ENCODE peak calls at places on chromosome 10, in four cellular contexts. Q is AML-193; F is CD4-positive, CD25-positive, alpha-beta regulatory T cell; U is psoas muscle. J is an unnamed sample.

GRCh38 chr10:43226441-43226840 is 40.4 kb downstream of the RASGEF1A start:
- DNase-seq in Q (no peak), F (no peak), U (no peak), J (no peak)

GRCh38 chr10:114246679-114247305 is 7.7 kb downstream of the VWA2 start:
- DNase-seq in Q (no peak), F (no peak), U (no peak), J (no peak)

GRCh38 chr10:102261842-102262241 is 16.5 kb downstream of the GBF1 start:
- DNase-seq in Q (no peak), F (no peak), U (no peak), J (no peak)

GRCh38 chr10:61024801-61025201 is 80.8 kb upstream of the RHOBTB1 start:
- DNase-seq in Q (no peak), F (no peak), U (no peak), J (peak; percentile 64)

GRCh38 chr10:71622656-71623055 is 96.9 kb downstream of the C10orf105 start:
- DNase-seq in Q (no peak), F (no peak), U (no peak), J (no peak)

GRCh38 chr10:130025326-130025725 is 61.3 kb upstream of the EBF3 start:
- DNase-seq in Q (no peak), F (no peak), U (no peak), J (no peak)

GRCh38 chr10:4538016-4538415 is 288.0 kb upstream of the AKR1E2 start:
- DNase-seq in Q (no peak), F (no peak), U (no peak), J (no peak)

GRCh38 chr10:79277579-79277978 is 69.7 kb upstream of the PPIF start:
- DNase-seq in Q (no peak), F (no peak), U (no peak), J (peak; percentile 47)

GRCh38 chr10:26682926-26683325 is 14.6 kb upstream of the PDSS1 start:
- DNase-seq in Q (no peak), F (peak; percentile 50), U (no peak), J (peak; percentile 9)

GRCh38 chr10:84049300-84050015 is 89.9 kb upstream of the GHITM start:
- DNase-seq in Q (no peak), F (no peak), U (no peak), J (no peak)

GRCh38 chr10:131902691-131903090 is 1.9 kb downstream of the PPP2R2D start:
- DNase-seq in Q (no peak), F (no peak), U (no peak), J (no peak)

GRCh38 chr10:70475661-70476060 is 2.9 kb upstream of the PALD1 start:
- DNase-seq in Q (no peak), F (no peak), U (no peak), J (no peak)

GRCh38 chr10:102775973-102776669 is 32.4 kb downstream of the WBP1L start:
- DNase-seq in Q (no peak), F (peak; percentile 19), U (peak; percentile 87), J (peak; percentile 71)

GRCh38 chr10:23351914-23352313 is 7.3 kb upstream of the C10orf67 start:
- DNase-seq in Q (no peak), F (no peak), U (no peak), J (no peak)

GRCh38 chr10:29634764-29635625 is at the start of gene SVIL:
- DNase-seq in Q (no peak), F (no peak), U (peak; percentile 72), J (no peak)

GRCh38 chr10:69497235-69497561 is 45.9 kb downstream of the TSPAN15 start:
- DNase-seq in Q (no peak), F (no peak), U (no peak), J (peak; percentile 51)

GRCh38 chr10:191703-192518 is 56.7 kb downstream of the ZMYND11 start:
- DNase-seq in Q (no peak), F (no peak), U (peak; percentile 14), J (no peak)

GRCh38 chr10:11673346-11674330 is 62.2 kb upstream of the USP6NL start:
- DNase-seq in Q (peak; percentile 19), F (no peak), U (no peak), J (no peak)

GRCh38 chr10:68508090-68508489 is 19.2 kb downstream of the SLC25A16 start:
- DNase-seq in Q (no peak), F (no peak), U (no peak), J (no peak)

GRCh38 chr10:120336910-120337540 is 120.0 kb upstream of the PLPP4 start:
- DNase-seq in Q (peak; percentile 8), F (peak; percentile 55), U (no peak), J (peak; percentile 2)

GRCh38 chr10:71156436-71156835 is 55.9 kb upstream of the UNC5B start:
- DNase-seq in Q (no peak), F (no peak), U (no peak), J (no peak)

GRCh38 chr10:51937313-51937712 is 237.9 kb upstream of the CSTF2T start:
- DNase-seq in Q (no peak), F (no peak), U (no peak), J (no peak)

GRCh38 chr10:110708776-110709443 is 64.8 kb downstream of the RBM20 start:
- DNase-seq in Q (no peak), F (no peak), U (peak; percentile 44), J (no peak)

GRCh38 chr10:52318136-52318810 is 4.2 kb downstream of the DKK1 start:
- DNase-seq in Q (no peak), F (no peak), U (no peak), J (peak; percentile 5)

GRCh38 chr10:64079341-64079740 is 558.1 kb downstream of the REEP3 start:
- DNase-seq in Q (no peak), F (no peak), U (no peak), J (no peak)

GRCh38 chr10:129896231-129897150 is 67.6 kb downstream of the EBF3 start:
- DNase-seq in Q (no peak), F (no peak), U (no peak), J (peak; percentile 17)

GRCh38 chr10:67438605-67439258 is 257.3 kb downstream of the CTNNA3 start:
- DNase-seq in Q (no peak), F (no peak), U (no peak), J (no peak)

GRCh38 chr10:131453772-131454634 is 142.5 kb upstream of the TCERG1L start:
- DNase-seq in Q (no peak), F (peak; percentile 43), U (peak; percentile 71), J (peak; percentile 78)

GRCh38 chr10:71726673-71727428 is 7.3 kb upstream of the C10orf105 start:
- DNase-seq in Q (no peak), F (peak; percentile 89), U (no peak), J (no peak)

GRCh38 chr10:34956756-34957155 is 133.4 kb downstream of the CUL2 start:
- DNase-seq in Q (no peak), F (no peak), U (no peak), J (no peak)

GRCh38 chr10:129525408-129525807 is 58.4 kb downstream of the MGMT start:
- DNase-seq in Q (no peak), F (no peak), U (no peak), J (no peak)

J was measured in midbrain.